ENCODE peak calls at places on chromosomes 12 and 14, in six cellular contexts. D is OCI-LY7, P is neural progenitor cell, V is GM23248, R is hepatocyte, Q is SK-N-SH. Y is an unnamed sample.

GRCh38 chr12:40953076-40953475 is 235.0 kb upstream of the PDZRN4 start:
- DNase-seq in D (no peak), P (no peak), V (peak; percentile 23), R (no peak), Q (no peak), Y (no peak)

GRCh38 chr12:131896811-131897270 is 2.4 kb downstream of the ULK1 start:
- DNase-seq in D (no peak), P (no peak), V (no peak), R (no peak), Q (peak; percentile 25), Y (no peak)

GRCh38 chr12:12474931-12475485 is 87.7 kb downstream of the DUSP16 start:
- DNase-seq in D (no peak), P (no peak), V (peak; percentile 14), R (no peak), Q (no peak), Y (no peak)

GRCh38 chr12:105272152-105272551 is 36.2 kb upstream of the APPL2 start:
- DNase-seq in D (no peak), P (no peak), V (no peak), R (no peak), Q (no peak), Y (no peak)

GRCh38 chr14:91506226-91506625 is 3.9 kb downstream of the PPP4R3A start:
- DNase-seq in D (no peak), P (no peak), V (no peak), R (no peak), Q (no peak), Y (no peak)

GRCh38 chr14:97218713-97219355 is 421.7 kb downstream of the VRK1 start:
- DNase-seq in D (no peak), P (peak; percentile 79), V (peak; percentile 12), R (peak; percentile 16), Q (peak; percentile 19), Y (peak; percentile 77)

GRCh38 chr14:29311983-29312382 is 545.4 kb downstream of the FOXG1 start:
- DNase-seq in D (no peak), P (no peak), V (peak; percentile 16), R (no peak), Q (no peak), Y (no peak)

GRCh38 chr14:36271939-36272907 is 48.2 kb downstream of the MBIP start:
- DNase-seq in D (no peak), P (no peak), V (peak; percentile 33), R (no peak), Q (peak; percentile 7), Y (peak; percentile 56)

GRCh38 chr12:68137278-68137930 is 22.1 kb downstream of the IFNG start:
- DNase-seq in D (no peak), P (no peak), V (no peak), R (no peak), Q (no peak), Y (no peak)

GRCh38 chr12:74242088-74242487 is 295.5 kb upstream of the ATXN7L3B start:
- DNase-seq in D (no peak), P (no peak), V (no peak), R (no peak), Q (no peak), Y (no peak)

GRCh38 chr14:44453433-44454171 is 53.5 kb downstream of the FSCB start:
- DNase-seq in D (no peak), P (no peak), V (no peak), R (no peak), Q (no peak), Y (no peak)

GRCh38 chr14:52365071-52365470 is 51.0 kb downstream of the PTGER2 start:
- DNase-seq in D (no peak), P (no peak), V (no peak), R (no peak), Q (no peak), Y (no peak)

GRCh38 chr12:27585739-27586265 is 61.8 kb downstream of the PPFIBP1 start:
- DNase-seq in D (no peak), P (no peak), V (no peak), R (no peak), Q (no peak), Y (no peak)

GRCh38 chr14:64113279-64113678 is 180.9 kb downstream of the ESR2 start:
- DNase-seq in D (no peak), P (no peak), V (no peak), R (peak; percentile 23), Q (no peak), Y (no peak)
- TF ChIP-seq EZH2phosphoT487 in D (no peak), P (no peak), V (no peak), R (no peak), Q (no peak), Y (no peak)

GRCh38 chr14:88613552-88614010 is 50.7 kb downstream of the ZC3H14 start:
- DNase-seq in D (no peak), P (no peak), V (peak; percentile 54), R (peak; percentile 70), Q (no peak), Y (no peak)
- TF ChIP-seq EZH2phosphoT487 in D (no peak), P (no peak), V (no peak), R (no peak), Q (no peak), Y (no peak)

GRCh38 chr14:100079606-100080005 is 14.4 kb downstream of the EVL start:
- DNase-seq in D (no peak), P (no peak), V (no peak), R (no peak), Q (no peak), Y (no peak)

GRCh38 chr14:100078216-100078780 is 13.1 kb downstream of the EVL start:
- DNase-seq in D (no peak), P (peak; percentile 45), V (no peak), R (no peak), Q (no peak), Y (no peak)

GRCh38 chr14:100077441-100077840 is 12.2 kb downstream of the EVL start:
- DNase-seq in D (no peak), P (no peak), V (no peak), R (no peak), Q (no peak), Y (no peak)

GRCh38 chr14:100080206-100080605 is 15.0 kb downstream of the EVL start:
- DNase-seq in D (no peak), P (no peak), V (no peak), R (no peak), Q (no peak), Y (no peak)

GRCh38 chr14:100078997-100079561 is 13.9 kb downstream of the EVL start:
- DNase-seq in D (no peak), P (peak; percentile 42), V (peak; percentile 83), R (peak; percentile 42), Q (peak; percentile 61), Y (peak; percentile 63)
- TF ChIP-seq EZH2phosphoT487 in D (no peak), P (no peak), V (no peak), R (no peak), Q (no peak), Y (no peak)

GRCh38 chr14:55125403-55125802 is 3.6 kb upstream of the LGALS3 start:
- DNase-seq in D (no peak), P (no peak), V (no peak), R (no peak), Q (no peak), Y (no peak)
- TF ChIP-seq EZH2phosphoT487 in D (no peak), P (no peak), V (no peak), R (no peak), Q (no peak), Y (no peak)

GRCh38 chr14:54877015-54877702 is 25.5 kb downstream of the GCH1 start:
- DNase-seq in D (no peak), P (no peak), V (no peak), R (no peak), Q (peak; percentile 63), Y (no peak)
- TF ChIP-seq EZH2phosphoT487 in D (no peak), P (no peak), V (no peak), R (no peak), Q (no peak), Y (no peak)

GRCh38 chr14:94386085-94387031 is 2.0 kb downstream of the SERPINA1 start:
- DNase-seq in D (no peak), P (no peak), V (no peak), R (no peak), Q (no peak), Y (no peak)
- TF ChIP-seq EZH2phosphoT487 in D (no peak), P (no peak), V (no peak), R (no peak), Q (no peak), Y (no peak)

DNA sequence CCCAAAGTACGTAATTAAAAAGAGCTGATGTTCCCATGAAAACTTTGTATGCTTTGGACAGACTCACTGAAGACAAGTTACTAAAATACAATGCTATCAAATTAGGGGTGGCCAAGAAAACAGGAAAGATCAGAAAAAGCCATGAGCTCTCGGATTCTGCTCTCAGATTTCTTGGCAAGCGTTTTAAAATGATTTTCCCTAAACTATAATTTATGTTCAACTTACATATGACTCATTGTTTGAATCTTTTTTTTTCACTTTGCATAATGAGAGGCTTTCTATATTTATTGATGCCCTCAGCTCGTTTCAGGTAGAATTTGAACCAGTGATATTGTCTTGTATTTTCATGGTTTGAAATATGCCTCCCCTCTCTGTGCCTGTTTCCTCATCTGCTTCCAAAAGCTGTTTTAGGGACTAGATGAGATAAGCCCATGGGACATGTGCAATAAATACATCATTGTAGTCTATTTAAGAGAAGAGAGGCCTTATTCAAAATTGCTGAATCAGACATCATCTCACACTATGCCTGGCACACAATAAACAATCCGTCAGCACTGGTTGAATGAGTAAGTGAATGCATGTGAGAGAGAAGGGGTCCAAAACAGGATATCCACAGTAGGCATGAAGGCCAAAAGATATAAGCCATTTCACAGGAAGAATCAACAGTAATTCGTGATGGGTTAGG is 4.7 kb upstream of the IPO8 start:
- DNase-seq in D (no peak), P (no peak), V (no peak), R (no peak), Q (no peak), Y (no peak)
- TF ChIP-seq EZH2phosphoT487 in D (no peak), P (no peak), V (no peak), R (no peak), Q (no peak), Y (no peak)

GRCh38 chr14:25090716-25091454 is 40.9 kb upstream of the STXBP6 start:
- DNase-seq in D (no peak), P (no peak), V (peak; percentile 81), R (peak; percentile 82), Q (no peak), Y (peak; percentile 54)
- TF ChIP-seq EZH2phosphoT487 in D (no peak), P (no peak), V (no peak), R (no peak), Q (no peak), Y (no peak)

Y was measured in GM23338.